ENCODE peak calls at places on chromosomes 12 and 14, in six cellular contexts. J, Z, N, H, R and B are unnamed samples. For H3K4me1, the result is how much of the 10 kb centered on the place peaks cover.

GRCh38 chr12:54997914-54998507 is 13.4 kb upstream of the TESPA1 start:
- DNase-seq in R (no peak), H (no peak), N (no peak), J (no peak), Z (no peak), B (no peak)

GRCh38 chr14:104352493-104353220 is 214.3 kb downstream of the KIF26A start:
- DNase-seq in Z (no peak), R (no peak), J (no peak), H (peak), N (no peak), B (no peak)

GRCh38 chr12:7339675-7340074 is 35.8 kb downstream of the ACSM4 start:
- DNase-seq in N (no peak), Z (no peak), H (no peak), R (no peak), J (no peak), B (no peak)

GRCh38 chr12:53561590-53561953 is 54.3 kb upstream of the NPFF start:
- DNase-seq in Z (no peak), N (no peak), J (no peak), H (no peak), R (no peak), B (no peak)

GRCh38 chr12:53190108-53190729 is 9.5 kb upstream of the CSAD start:
- DNase-seq in H (peak), R (peak), J (peak), N (peak), Z (peak), B (peak)

GRCh38 chr14:41096131-41096530 is 510.5 kb upstream of the LRFN5 start:
- DNase-seq in J (no peak), R (no peak), N (no peak), Z (no peak), H (no peak), B (no peak)

GRCh38 chr12:1518763-1519516 is 75.4 kb downstream of the FBXL14 start:
- DNase-seq in N (peak), H (no peak), J (peak), R (no peak), Z (no peak), B (peak)

GRCh38 chr14:88895116-88895515 is 70.7 kb downstream of the TTC8 start:
- DNase-seq in N (peak), R (no peak), Z (no peak), H (no peak), J (no peak), B (no peak)

GRCh38 chr14:53969326-53969725 is 12.7 kb upstream of the BMP4 start:
- DNase-seq in N (no peak), J (no peak), H (no peak), R (no peak), Z (no peak), B (no peak)

GRCh38 chr14:102155150-102155549 is 15.5 kb downstream of the WDR20 start:
- DNase-seq in Z (no peak), J (peak), H (no peak), R (no peak), N (no peak), B (no peak)

GRCh38 chr14:99672506-99673327 is 11.4 kb upstream of the CYP46A1 start:
- DNase-seq in N (no peak), J (no peak), H (no peak), Z (no peak), R (no peak), B (no peak)

GRCh38 chr14:28754209-28754985 is 12.2 kb upstream of the FOXG1 start:
- DNase-seq in R (no peak), J (peak), N (no peak), Z (peak), H (no peak), B (peak)

GRCh38 chr12:50525422-50525821 is 20.6 kb downstream of the DIP2B start:
- DNase-seq in Z (no peak), H (no peak), R (no peak), J (no peak), N (no peak), B (no peak)

GRCh38 chr12:91216871-91217270 is 34.3 kb upstream of the DCN start:
- DNase-seq in H (no peak), R (no peak), J (no peak), N (no peak), Z (no peak), B (no peak)

GRCh38 chr14:72366619-72367018 is 434.4 kb downstream of the RGS6 start:
- DNase-seq in H (no peak), J (no peak), R (peak), N (no peak), Z (peak), B (no peak)

GRCh38 chr12:131002271-131002670 is 48.6 kb downstream of the ADGRD1 start:
- DNase-seq in N (no peak), Z (no peak), J (peak), R (no peak), H (no peak), B (no peak)
- H3K27ac ChIP-seq in N (no peak), Z (no peak), J (peak), R (no peak), H (no peak), B (no peak)

DNA sequence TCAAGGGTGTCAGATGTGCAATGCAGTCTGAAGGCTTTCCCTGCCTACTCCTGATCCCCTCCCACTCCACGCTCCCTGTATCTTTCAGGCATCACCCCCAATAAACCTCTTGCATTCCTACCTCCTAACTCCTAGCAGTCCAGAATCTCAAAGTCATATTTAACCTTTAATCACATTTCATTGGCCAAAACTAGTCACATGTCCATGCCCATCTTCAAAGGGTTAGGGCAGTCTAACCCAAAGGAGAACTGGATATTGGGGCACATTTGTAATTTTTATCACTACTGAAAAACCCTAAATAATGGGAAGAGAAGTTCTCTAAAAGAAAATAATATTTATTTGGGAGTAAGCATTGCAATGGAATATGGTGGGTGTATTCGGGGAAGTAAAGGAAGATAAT is 5.4 kb upstream of the C12orf75 start:
- DNase-seq in H (no peak), N (no peak), Z (no peak), R (no peak), J (no peak), B (no peak)
- H3K4me1 ChIP-seq in H (under half), N (under half), Z (under half), R (under half), J (under half), B (under half)

DNA sequence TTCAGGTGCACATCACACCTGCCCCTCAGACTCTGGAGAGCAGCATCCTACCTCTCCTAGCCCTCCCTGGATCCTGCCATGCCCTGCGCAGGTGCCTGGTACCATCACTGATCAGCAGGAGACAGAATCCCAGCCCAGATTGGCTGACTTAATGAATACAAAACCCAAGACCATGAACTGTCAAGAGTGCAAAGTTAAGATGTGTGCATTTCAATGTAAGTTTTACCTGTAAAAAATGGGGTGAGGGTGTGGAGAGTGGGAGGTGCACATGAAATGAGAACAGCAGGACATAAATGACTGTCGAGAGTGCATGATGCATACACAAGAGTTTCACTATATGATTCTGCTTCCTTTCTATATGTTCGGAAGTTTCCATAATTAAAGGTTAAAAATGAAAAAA is 57.9 kb upstream of the GPR68 start:
- DNase-seq in R (no peak), H (no peak), N (no peak), J (no peak), Z (no peak), B (no peak)
- H3K27ac ChIP-seq in R (no peak), H (no peak), N (no peak), J (no peak), Z (no peak), B (no peak)

GRCh38 chr14:22552827-22553076 is 36.3 kb downstream of the DAD1 start:
- DNase-seq in Z (no peak), H (no peak), R (no peak), J (no peak), N (no peak), B (no peak)

GRCh38 chr14:22551597-22551982 is 37.4 kb downstream of the DAD1 start:
- DNase-seq in J (no peak), Z (no peak), R (no peak), N (no peak), H (no peak), B (no peak)

GRCh38 chr14:22549981-22550670 is 38.9 kb downstream of the DAD1 start:
- DNase-seq in N (no peak), Z (no peak), R (no peak), H (no peak), J (no peak), B (no peak)

GRCh38 chr14:22553445-22553844 is 35.6 kb downstream of the DAD1 start:
- DNase-seq in Z (no peak), N (no peak), R (no peak), J (no peak), H (no peak), B (no peak)

GRCh38 chr14:22552001-22552826 is 36.8 kb downstream of the DAD1 start:
- DNase-seq in R (no peak), J (no peak), Z (no peak), H (no peak), N (no peak), B (no peak)
- H3K4me1 ChIP-seq in R (under half), J (under half), Z (under half), H (under half), N (under half), B (under half)

GRCh38 chr12:108313236-108313608 is 25.9 kb downstream of the CMKLR1 start:
- DNase-seq in R (no peak), H (no peak), N (no peak), J (peak), Z (no peak), B (no peak)

GRCh38 chr12:108312885-108313203 is 26.3 kb downstream of the CMKLR1 start:
- DNase-seq in N (no peak), J (peak), H (no peak), R (peak), Z (peak), B (peak)

GRCh38 chr12:108310489-108310888 is 28.6 kb downstream of the CMKLR1 start:
- DNase-seq in J (no peak), H (no peak), R (no peak), N (no peak), Z (no peak), B (no peak)

GRCh38 chr12:108312073-108312884 is 26.8 kb downstream of the CMKLR1 start:
- DNase-seq in H (no peak), N (no peak), J (no peak), R (no peak), Z (no peak), B (no peak)

GRCh38 chr12:108311605-108312004 is 27.5 kb downstream of the CMKLR1 start:
- DNase-seq in J (no peak), H (no peak), R (no peak), N (no peak), Z (no peak), B (no peak)
- H3K27ac ChIP-seq in J (no peak), H (no peak), R (no peak), N (no peak), Z (no peak), B (no peak)

DNA sequence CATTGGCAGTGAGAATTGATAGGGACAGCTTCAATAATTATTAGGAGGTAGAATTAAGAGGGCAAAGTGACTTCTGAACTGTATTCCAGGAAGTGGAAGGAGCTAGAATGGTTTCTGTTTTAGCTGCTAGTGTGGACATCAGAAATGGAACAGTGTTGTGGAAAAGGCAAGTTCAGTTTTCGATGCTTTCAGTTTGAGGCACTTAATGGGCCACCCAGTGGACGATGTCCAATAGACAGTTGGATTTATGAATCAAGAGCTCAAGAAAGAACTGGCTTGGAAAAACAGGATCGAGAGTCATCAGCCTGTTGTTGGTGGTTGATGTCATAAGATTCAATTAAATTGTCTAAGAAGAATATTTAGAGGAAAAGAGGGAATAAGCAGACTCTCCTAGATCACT is 136.3 kb downstream of the DYRK2 start:
- DNase-seq in H (no peak), J (no peak), R (no peak), N (no peak), Z (no peak), B (no peak)
- H3K4me1 ChIP-seq in H (under half), J (under half), R (under half), N (under half), Z (under half), B (under half)